ENCODE peak calls at places on chromosomes 6 and 20, in ten cellular contexts. F is ascending aorta; O is fibroblast of the conjunctiva; J is myocyte; W is A172; A is stimulated activated CD4-positive, alpha-beta T cell treated with anti-CD3 and anti-CD28 coated beads, TNF-alpha, amount 100 ng/mL, for 4 hours; K is KG1; C is psoas muscle; Z is small intestine; B is fibroblast of the aortic adventitia. M is an unnamed sample.

GRCh38 chr20:62716198-62716940 is 7.7 kb downstream of the NTSR1 start:
- DNase-seq in K (no peak), O (peak), W (peak), A (peak), J (no peak), B (peak), F (no peak), Z (peak), C (no peak), M (no peak)

GRCh38 chr6:122746708-122747107 is 32.8 kb upstream of the FABP7 start:
- DNase-seq in K (no peak), B (no peak), Z (no peak), A (no peak), F (no peak), O (no peak), W (no peak), J (no peak), C (no peak), M (no peak)

GRCh38 chr20:56223352-56223751 is 25.2 kb upstream of the MC3R start:
- DNase-seq in W (no peak), K (no peak), A (no peak), J (no peak), C (no peak), Z (no peak), F (no peak), B (no peak), O (no peak), M (no peak)

GRCh38 chr6:169074551-169074950 is 179.1 kb downstream of the THBS2 start:
- DNase-seq in W (no peak), A (no peak), B (peak), C (no peak), O (no peak), F (no peak), K (no peak), J (no peak), Z (no peak), M (no peak)

GRCh38 chr20:45041464-45042337 is 59.2 kb downstream of the KCNS1 start:
- DNase-seq in F (no peak), K (no peak), B (peak), Z (peak), A (no peak), O (no peak), W (peak), C (no peak), J (no peak), M (no peak)

GRCh38 chr20:9038791-9039190 is 30.1 kb upstream of the PLCB4 start:
- DNase-seq in J (no peak), K (no peak), A (no peak), W (no peak), O (no peak), F (no peak), Z (no peak), B (peak), C (no peak), M (no peak)

GRCh38 chr6:40881501-40881900 is 157.5 kb downstream of the UNC5CL start:
- DNase-seq in C (no peak), Z (no peak), B (no peak), A (no peak), O (no peak), K (no peak), W (no peak), J (no peak), F (no peak), M (no peak)

GRCh38 chr6:130183271-130184222 is 39.2 kb downstream of the SAMD3 start:
- DNase-seq in Z (peak), W (no peak), B (no peak), O (no peak), C (no peak), A (no peak), F (no peak), J (no peak), K (no peak), M (no peak)

GRCh38 chr6:72976389-72976900 is 248.9 kb downstream of the KHDC1L start:
- DNase-seq in W (no peak), K (no peak), F (no peak), O (no peak), B (no peak), Z (no peak), A (no peak), J (peak), C (no peak), M (no peak)

GRCh38 chr20:63074631-63075030 is 67.9 kb upstream of the BHLHE23 start:
- DNase-seq in A (no peak), K (no peak), O (no peak), J (no peak), Z (no peak), F (peak), C (peak), B (no peak), W (no peak), M (no peak)

M was measured in left lobe of liver.